ENCODE peak calls at places on chromosomes 12 and 14, in ten cellular contexts. F is HEK293T; U is ascending aorta; E is stimulated activated CD4-positive, alpha-beta T cell treated with anti-CD3 and anti-CD28 coated beads, Interleukin-1b, Interleukin-23, amount 100 ng/mL, for 4 hours; W is COR-L47; Y is fibroblast of the conjunctiva; X is left ventricle myocardium inferior; B is activated T-cell treated with anti-CD3 and anti-CD28 coated beads, Interleukin-2, amount 50 U/mL, for 72 hours; N is skeletal muscle cell; J is NCI-H345. L is an unnamed sample.

GRCh38 chr14:101335061-101335661 is 226.1 kb upstream of the DIO3 start:
- DNase-seq in U (no peak), X (no peak), F (no peak), W (no peak), Y (no peak), N (no peak), E (no peak), J (no peak), B (no peak), L (peak; percentile 29)

GRCh38 chr12:49201595-49202295 is 12.9 kb upstream of the TUBA1A start:
- DNase-seq in F (no peak), J (peak; percentile 13), E (no peak), W (peak; percentile 70), Y (peak; percentile 51), X (no peak), U (no peak), N (no peak), B (peak; percentile 8), L (no peak)

GRCh38 chr12:61011767-61012423 is 1248.3 kb upstream of the USP15 start:
- DNase-seq in W (no peak), J (no peak), F (no peak), B (no peak), U (no peak), E (no peak), X (no peak), N (no peak), Y (no peak), L (no peak)

GRCh38 chr12:54587315-54587821 is 1.1 kb downstream of the PPP1R1A start:
- DNase-seq in Y (no peak), U (peak; percentile 19), J (no peak), W (no peak), E (no peak), N (no peak), B (no peak), X (peak; percentile 52), F (no peak), L (no peak)

GRCh38 chr12:96698521-96698920 is 208.5 kb upstream of the NEDD1 start:
- DNase-seq in W (no peak), B (no peak), J (no peak), F (no peak), U (no peak), N (no peak), E (no peak), X (no peak), Y (no peak), L (no peak)

GRCh38 chr14:54685286-54685845 is 118.4 kb downstream of the SAMD4A start:
- DNase-seq in B (no peak), E (no peak), F (no peak), N (no peak), X (no peak), W (no peak), U (no peak), J (no peak), Y (no peak), L (no peak)

GRCh38 chr12:38152816-38153736 is 163.5 kb upstream of the ALG10B start:
- DNase-seq in J (no peak), Y (no peak), W (no peak), X (no peak), F (no peak), B (no peak), U (no peak), E (no peak), N (no peak), L (no peak)

GRCh38 chr14:75811862-75812505 is 150.9 kb downstream of the TTLL5 start:
- DNase-seq in U (no peak), X (no peak), E (no peak), B (no peak), F (no peak), Y (no peak), N (no peak), J (peak; percentile 24), W (peak; percentile 79), L (no peak)

GRCh38 chr14:92987713-92988510 is 65.0 kb downstream of the CHGA start:
- DNase-seq in F (no peak), N (no peak), B (no peak), W (no peak), E (no peak), Y (no peak), U (no peak), J (no peak), X (no peak), L (no peak)

GRCh38 chr12:15632708-15633107 is 156.5 kb downstream of the EPS8 start:
- DNase-seq in X (no peak), Y (no peak), N (no peak), E (no peak), U (no peak), W (no peak), J (no peak), B (no peak), F (no peak), L (no peak)

GRCh38 chr12:76782440-76782996 is 18.6 kb downstream of the ZDHHC17 start:
- DNase-seq in U (no peak), N (no peak), W (no peak), F (no peak), J (no peak), B (no peak), X (no peak), E (no peak), Y (no peak), L (no peak)

GRCh38 chr14:103542545-103543088 is 13.6 kb downstream of the TRMT61A start:
- DNase-seq in Y (no peak), J (peak; percentile 70), F (no peak), N (peak; percentile 53), E (no peak), B (no peak), W (peak; percentile 60), X (peak; percentile 71), U (no peak), L (no peak)

GRCh38 chr12:2895511-2895910 is 4.8 kb downstream of the TULP3 start:
- DNase-seq in X (no peak), J (no peak), E (no peak), U (no peak), W (no peak), N (no peak), Y (no peak), F (no peak), B (no peak), L (no peak)

GRCh38 chr12:50708619-50709018 is 55.3 kb upstream of the ATF1 start:
- DNase-seq in F (no peak), J (no peak), Y (no peak), X (no peak), U (no peak), W (no peak), E (no peak), B (no peak), N (no peak), L (no peak)

GRCh38 chr12:125773033-125773432 is 707.8 kb downstream of the AACS start:
- DNase-seq in U (no peak), F (peak; percentile 60), B (peak; percentile 7), E (no peak), W (peak; percentile 8), X (no peak), Y (no peak), N (no peak), J (peak; percentile 2), L (peak; percentile 82)

GRCh38 chr12:30862486-30862885 is 64.1 kb upstream of the TSPAN11 start:
- DNase-seq in U (no peak), B (no peak), X (peak; percentile 64), W (no peak), J (peak; percentile 54), N (peak; percentile 40), Y (peak; percentile 43), F (no peak), E (no peak), L (no peak)

GRCh38 chr12:4900327-4900726 is 9.4 kb upstream of the KCNA1 start:
- DNase-seq in F (no peak), E (no peak), U (no peak), X (no peak), Y (peak; percentile 39), B (no peak), W (no peak), J (no peak), N (peak; percentile 66), L (no peak)

L was measured in H1.